ENCODE peak calls at places on chromosomes 12 and 14, in five cellular contexts. X is HFFc6, Y is posterior vena cava, L is choroid plexus epithelial cell, T is HCT116. B is an unnamed sample.

GRCh38 chr14:22530101-22530500 is 58.9 kb downstream of the DAD1 start:
- DNase-seq in X (no peak), T (no peak), Y (no peak), L (no peak), B (no peak)

GRCh38 chr12:57319678-57320469 is 68.9 kb upstream of the STAC3 start:
- DNase-seq in X (peak), L (no peak), T (no peak), Y (no peak), B (no peak)

GRCh38 chr14:80202888-80203562 is 8.3 kb downstream of the DIO2 start:
- DNase-seq in X (no peak), Y (no peak), T (no peak), L (no peak), B (no peak)

GRCh38 chr14:80809663-80810062 is 131.9 kb downstream of the CEP128 start:
- DNase-seq in Y (no peak), L (no peak), T (no peak), X (no peak), B (no peak)

GRCh38 chr12:52614381-52615207 is 3.8 kb downstream of the KRT73 start:
- DNase-seq in Y (no peak), T (no peak), L (no peak), X (no peak), B (no peak)

GRCh38 chr12:99498756-99499155 is 148.8 kb upstream of the GARIN6 start:
- DNase-seq in L (peak), T (no peak), Y (no peak), X (peak), B (no peak)

GRCh38 chr14:101235042-101235871 is 326.0 kb upstream of the DIO3 start:
- DNase-seq in T (peak), X (peak), Y (peak), L (peak), B (peak)

GRCh38 chr12:33734871-33735270 is 287.4 kb upstream of the ALG10 start:
- DNase-seq in L (no peak), T (no peak), Y (no peak), X (no peak), B (no peak)

GRCh38 chr12:119061208-119061796 is 80.0 kb downstream of the SRRM4 start:
- DNase-seq in X (no peak), Y (no peak), L (peak), T (no peak), B (peak)

GRCh38 chr12:124386661-124387509 is 92.0 kb downstream of the RFLNA start:
- DNase-seq in T (no peak), L (peak), Y (no peak), X (no peak), B (no peak)

GRCh38 chr14:70245026-70245425 is 56.3 kb upstream of the SLC8A3 start:
- DNase-seq in L (no peak), Y (no peak), X (no peak), T (no peak), B (no peak)

GRCh38 chr12:49623142-49623899 is at the start of gene PRPF40B:
- DNase-seq in Y (peak), T (peak), X (peak), L (peak), B (peak)

GRCh38 chr14:44369401-44370123 is 137.5 kb downstream of the FSCB start:
- DNase-seq in T (no peak), X (no peak), L (no peak), Y (no peak), B (no peak)

GRCh38 chr12:121769831-121770301 is 23.6 kb downstream of the RHOF start:
- DNase-seq in Y (no peak), L (no peak), T (no peak), X (no peak), B (no peak)

GRCh38 chr12:103673487-103673886 is 86.4 kb downstream of the STAB2 start:
- DNase-seq in T (no peak), Y (no peak), X (no peak), L (no peak), B (no peak)

GRCh38 chr14:102993523-102993922 is 63.8 kb downstream of the CDC42BPB start:
- DNase-seq in Y (no peak), T (peak), X (peak), L (peak), B (no peak)

GRCh38 chr14:79483472-79483871 is 727.8 kb downstream of the DIO2 start:
- DNase-seq in T (no peak), X (peak), Y (no peak), L (peak), B (no peak)

GRCh38 chr12:30880061-30880460 is 46.5 kb upstream of the TSPAN11 start:
- DNase-seq in T (no peak), X (no peak), Y (no peak), L (no peak), B (no peak)

GRCh38 chr14:77436042-77436441 is 12.7 kb upstream of the NOXRED1 start:
- DNase-seq in L (peak), T (no peak), X (no peak), Y (no peak), B (no peak)

GRCh38 chr14:93748208-93749080 is 39.8 kb downstream of the PRIMA1 start:
- DNase-seq in X (no peak), Y (no peak), T (no peak), L (no peak), B (no peak)

GRCh38 chr12:13004986-13005385 is 4.9 kb upstream of the HEBP1 start:
- DNase-seq in X (no peak), Y (no peak), L (no peak), T (no peak), B (no peak)

GRCh38 chr12:1022032-1022970 is 31.3 kb downstream of the ERC1 start:
- DNase-seq in L (peak), Y (no peak), X (no peak), T (no peak), B (no peak)

GRCh38 chr12:42958271-42958674 is 368.7 kb upstream of the PRICKLE1 start:
- DNase-seq in Y (no peak), L (no peak), T (no peak), X (no peak), B (no peak)

GRCh38 chr14:93525691-93526451 is 95.1 kb downstream of the UNC79 start:
- DNase-seq in X (peak), L (peak), Y (no peak), T (no peak), B (no peak)